ENCODE peak calls at places on chromosomes 6 and 20, in seven cellular contexts. One of them, this sample, is unnamed.

GRCh38 chr20:63219447-63219821 is 3.5 kb upstream of the YTHDF1 start:
- DNase-seq in A673: no peak
- DNase-seq in WERI-Rb-1: no peak
- DNase-seq in left ventricle myocardium inferior: no peak
- DNase-seq in MM.1S: no peak
- DNase-seq in esophagus muscularis mucosa: no peak
- DNase-seq in IMR-90: no peak
- DNase-seq in this sample: no peak

GRCh38 chr6:12782136-12782535 is 65.6 kb downstream of the PHACTR1 start:
- DNase-seq in left ventricle myocardium inferior: no peak
- DNase-seq in IMR-90: no peak
- DNase-seq in esophagus muscularis mucosa: no peak
- DNase-seq in WERI-Rb-1: no peak
- DNase-seq in MM.1S: no peak
- DNase-seq in A673: no peak
- DNase-seq in this sample: no peak

GRCh38 chr6:82866446-82866845 is 199.2 kb downstream of the UBE3D start:
- DNase-seq in IMR-90: no peak
- DNase-seq in MM.1S: no peak
- DNase-seq in esophagus muscularis mucosa: no peak
- DNase-seq in left ventricle myocardium inferior: no peak
- DNase-seq in A673: no peak
- DNase-seq in WERI-Rb-1: no peak
- DNase-seq in this sample: no peak

GRCh38 chr6:132054525-132054924 is 103.4 kb upstream of the CCN2 start:
- DNase-seq in MM.1S: no peak
- DNase-seq in left ventricle myocardium inferior: no peak
- DNase-seq in IMR-90: peak; percentile 90
- DNase-seq in A673: no peak
- DNase-seq in esophagus muscularis mucosa: no peak
- DNase-seq in WERI-Rb-1: no peak
- DNase-seq in this sample: no peak

GRCh38 chr6:3522561-3523287 is 65.9 kb upstream of the SLC22A23 start:
- DNase-seq in A673: no peak
- DNase-seq in IMR-90: peak; percentile 91
- DNase-seq in MM.1S: no peak
- DNase-seq in WERI-Rb-1: no peak
- DNase-seq in left ventricle myocardium inferior: no peak
- DNase-seq in esophagus muscularis mucosa: no peak
- DNase-seq in this sample: no peak

GRCh38 chr6:15327271-15327670 is 81.4 kb downstream of the JARID2 start:
- DNase-seq in IMR-90: no peak
- DNase-seq in MM.1S: no peak
- DNase-seq in A673: peak; percentile 62
- DNase-seq in left ventricle myocardium inferior: no peak
- DNase-seq in esophagus muscularis mucosa: no peak
- DNase-seq in WERI-Rb-1: peak; percentile 62
- DNase-seq in this sample: no peak

GRCh38 chr6:19024737-19025136 is 637.6 kb downstream of the RNF144B start:
- DNase-seq in MM.1S: no peak
- DNase-seq in esophagus muscularis mucosa: no peak
- DNase-seq in left ventricle myocardium inferior: no peak
- DNase-seq in WERI-Rb-1: peak; percentile 67
- DNase-seq in IMR-90: peak; percentile 15
- DNase-seq in A673: peak; percentile 70
- DNase-seq in this sample: peak; percentile 79

GRCh38 chr6:142902636-142903053 is 42.3 kb downstream of the HIVEP2 start:
- DNase-seq in left ventricle myocardium inferior: peak; percentile 46
- DNase-seq in IMR-90: peak; percentile 99
- DNase-seq in MM.1S: no peak
- DNase-seq in A673: no peak
- DNase-seq in esophagus muscularis mucosa: no peak
- DNase-seq in WERI-Rb-1: no peak
- DNase-seq in this sample: no peak

GRCh38 chr20:61933951-61934715 is 131.5 kb downstream of the TAF4 start:
- DNase-seq in WERI-Rb-1: peak; percentile 5
- DNase-seq in A673: no peak
- DNase-seq in IMR-90: no peak
- DNase-seq in left ventricle myocardium inferior: peak; percentile 5
- DNase-seq in esophagus muscularis mucosa: no peak
- DNase-seq in MM.1S: no peak
- DNase-seq in this sample: peak; percentile 83

GRCh38 chr20:48617481-48617880 is 210.3 kb downstream of the PREX1 start:
- DNase-seq in A673: no peak
- DNase-seq in MM.1S: no peak
- DNase-seq in IMR-90: no peak
- DNase-seq in WERI-Rb-1: no peak
- DNase-seq in left ventricle myocardium inferior: no peak
- DNase-seq in esophagus muscularis mucosa: no peak
- DNase-seq in this sample: no peak

GRCh38 chr20:11796041-11796440 is 121.7 kb upstream of the BTBD3 start:
- DNase-seq in MM.1S: no peak
- DNase-seq in A673: peak; percentile 52
- DNase-seq in WERI-Rb-1: no peak
- DNase-seq in IMR-90: peak; percentile 43
- DNase-seq in left ventricle myocardium inferior: no peak
- DNase-seq in esophagus muscularis mucosa: no peak
- DNase-seq in this sample: no peak

GRCh38 chr6:43544461-43544860 is 27.6 kb downstream of the POLR1C start:
- DNase-seq in left ventricle myocardium inferior: no peak
- DNase-seq in esophagus muscularis mucosa: no peak
- DNase-seq in MM.1S: no peak
- DNase-seq in A673: no peak
- DNase-seq in WERI-Rb-1: no peak
- DNase-seq in IMR-90: no peak
- DNase-seq in this sample: no peak

DNA sequence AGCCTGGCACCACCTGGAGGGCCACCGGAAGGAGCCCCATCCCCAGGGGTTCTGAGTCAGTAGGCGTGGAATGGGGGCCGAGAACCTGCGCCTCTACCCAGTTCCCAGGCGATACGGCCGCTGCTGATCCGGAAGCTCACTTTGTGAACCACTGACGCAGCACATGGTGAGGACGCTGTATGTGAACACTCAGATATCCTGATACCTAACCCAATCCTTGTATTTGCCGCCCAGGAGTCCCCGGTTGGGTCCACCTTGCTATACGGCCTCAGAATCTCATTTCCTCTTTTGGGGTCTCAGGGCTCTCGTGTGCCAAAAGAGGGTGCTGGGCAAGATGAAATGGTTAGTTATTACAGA is 649 bp upstream of the RAB5IF start:
- DNase-seq in WERI-Rb-1: no peak
- DNase-seq in A673: no peak
- DNase-seq in esophagus muscularis mucosa: no peak
- DNase-seq in MM.1S: peak; percentile 72
- DNase-seq in IMR-90: no peak
- DNase-seq in left ventricle myocardium inferior: peak; percentile 19
- DNase-seq in this sample: no peak
- H3K4me3 ChIP-seq in WERI-Rb-1: peak overlapping the region; percentile 22
- H3K4me3 ChIP-seq in A673: peak overlapping the region; percentile 95
- H3K4me3 ChIP-seq in esophagus muscularis mucosa: peak overlapping the region; percentile 98
- H3K4me3 ChIP-seq in MM.1S: peak overlapping the region; percentile 97
- H3K4me3 ChIP-seq in IMR-90: peak overlapping the region; percentile 27
- H3K4me3 ChIP-seq in left ventricle myocardium inferior: peak overlapping the region; percentile 84
- H3K4me3 ChIP-seq in this sample: peak overlapping the region; percentile 51

DNA sequence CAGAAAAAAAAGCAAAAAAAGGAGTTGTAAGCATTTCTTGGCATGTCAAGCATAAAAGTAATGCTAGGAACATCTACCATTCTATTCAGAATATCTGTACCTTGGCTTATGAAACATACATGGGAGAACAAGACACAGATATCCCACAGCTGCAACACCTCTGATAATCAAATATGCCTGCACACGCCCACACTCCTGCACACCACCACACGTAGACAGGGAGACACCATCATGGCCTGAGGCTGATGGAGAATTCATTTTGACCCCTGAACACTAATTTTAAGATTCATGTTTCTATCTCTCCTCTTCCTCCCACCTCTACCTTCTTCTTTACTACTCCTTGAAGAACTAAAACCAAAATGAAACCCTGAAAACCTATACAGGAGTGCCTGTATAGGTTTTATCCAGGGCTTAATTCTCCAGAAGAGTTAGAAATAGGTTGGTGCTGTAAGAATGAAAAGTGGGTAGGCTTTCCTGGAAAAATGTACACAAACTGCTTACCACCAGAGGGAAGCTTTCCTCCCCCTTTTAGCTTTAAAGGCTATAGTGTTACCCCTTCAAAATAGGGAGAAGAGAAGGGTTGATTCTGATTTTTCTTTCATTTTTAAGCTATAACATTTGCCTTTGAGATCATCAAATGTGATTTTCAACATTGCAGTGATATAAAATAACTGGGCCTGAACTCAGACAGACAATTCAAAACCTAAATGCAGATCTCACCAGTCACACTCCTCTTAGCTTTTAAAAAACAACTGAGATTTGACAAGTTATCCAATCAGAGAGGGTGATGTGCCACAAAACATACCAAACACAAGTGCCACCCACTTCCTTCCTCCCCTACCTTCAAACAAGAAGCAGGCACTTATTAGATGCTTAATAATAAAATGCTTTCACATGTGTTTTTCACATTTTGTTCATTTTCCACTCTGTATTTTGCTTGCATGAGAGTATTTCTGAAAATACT is 57.9 kb downstream of the ELOVL5 start:
- DNase-seq in MM.1S: no peak
- DNase-seq in left ventricle myocardium inferior: no peak
- DNase-seq in WERI-Rb-1: no peak
- DNase-seq in IMR-90: no peak
- DNase-seq in A673: no peak
- DNase-seq in esophagus muscularis mucosa: no peak
- DNase-seq in this sample: no peak
- TF ChIP-seq CTCF in MM.1S: no peak
- TF ChIP-seq CTCF in left ventricle myocardium inferior: no peak
- TF ChIP-seq CTCF in WERI-Rb-1: no peak
- TF ChIP-seq CTCF in IMR-90: peak; percentile 14
- TF ChIP-seq CTCF in A673: no peak
- TF ChIP-seq CTCF in esophagus muscularis mucosa: no peak
- TF ChIP-seq CTCF in this sample: peak; percentile 12

GRCh38 chr20:59723108-59723500 is 118.8 kb downstream of the PHACTR3 start:
- DNase-seq in A673: no peak
- DNase-seq in esophagus muscularis mucosa: no peak
- DNase-seq in IMR-90: no peak
- DNase-seq in WERI-Rb-1: no peak
- DNase-seq in left ventricle myocardium inferior: no peak
- DNase-seq in MM.1S: no peak
- DNase-seq in this sample: no peak
- H3K9me3 ChIP-seq in A673: no peaks in the 10 kb centered on the region
- H3K9me3 ChIP-seq in esophagus muscularis mucosa: no peaks in the 10 kb centered on the region
- H3K9me3 ChIP-seq in IMR-90: peaks cover 46% of the 10 kb centered on the region
- H3K9me3 ChIP-seq in WERI-Rb-1: no peaks in the 10 kb centered on the region
- H3K9me3 ChIP-seq in left ventricle myocardium inferior: no peaks in the 10 kb centered on the region
- H3K9me3 ChIP-seq in MM.1S: no peaks in the 10 kb centered on the region
- H3K9me3 ChIP-seq in this sample: peaks cover 25% of the 10 kb centered on the region

GRCh38 chr6:78492351-78493010 is 374.9 kb upstream of the IRAK1BP1 start:
- DNase-seq in MM.1S: no peak
- DNase-seq in left ventricle myocardium inferior: no peak
- DNase-seq in WERI-Rb-1: no peak
- DNase-seq in esophagus muscularis mucosa: no peak
- DNase-seq in IMR-90: peak; percentile 43
- DNase-seq in A673: no peak
- DNase-seq in this sample: no peak
- H3K4me3 ChIP-seq in MM.1S: no peak overlapping the region
- H3K4me3 ChIP-seq in left ventricle myocardium inferior: no peak overlapping the region
- H3K4me3 ChIP-seq in WERI-Rb-1: no peak overlapping the region
- H3K4me3 ChIP-seq in esophagus muscularis mucosa: no peak overlapping the region
- H3K4me3 ChIP-seq in IMR-90: no peak overlapping the region
- H3K4me3 ChIP-seq in A673: no peak overlapping the region
- H3K4me3 ChIP-seq in this sample: no peak overlapping the region

DNA sequence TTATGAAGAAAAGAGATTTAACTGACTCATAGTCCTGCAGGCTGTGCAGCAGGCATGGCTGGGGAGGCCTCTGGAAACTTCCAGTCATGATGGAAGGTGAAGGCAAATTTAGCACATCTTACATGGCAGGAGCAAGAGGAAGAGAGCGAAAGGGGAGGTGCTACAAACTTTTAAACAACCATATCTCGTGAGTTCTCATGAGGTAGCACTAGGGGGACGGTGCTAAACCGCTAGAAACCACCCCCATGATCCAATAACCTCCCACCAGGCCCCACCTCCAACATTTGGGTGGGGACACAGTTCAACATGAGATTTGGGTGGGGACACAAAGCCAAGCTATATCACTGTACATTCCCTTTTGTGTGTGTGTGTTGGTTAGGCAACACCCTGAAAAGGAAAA is 209.9 kb downstream of the TMEM242 start:
- DNase-seq in MM.1S: no peak
- DNase-seq in WERI-Rb-1: no peak
- DNase-seq in IMR-90: no peak
- DNase-seq in esophagus muscularis mucosa: no peak
- DNase-seq in A673: no peak
- DNase-seq in left ventricle myocardium inferior: no peak
- DNase-seq in this sample: no peak
- TF ChIP-seq CTCF in MM.1S: no peak
- TF ChIP-seq CTCF in WERI-Rb-1: no peak
- TF ChIP-seq CTCF in IMR-90: no peak
- TF ChIP-seq CTCF in esophagus muscularis mucosa: no peak
- TF ChIP-seq CTCF in A673: no peak
- TF ChIP-seq CTCF in left ventricle myocardium inferior: no peak
- TF ChIP-seq CTCF in this sample: no peak

GRCh38 chr6:135474362-135474761 is 23.2 kb downstream of the AHI1 start:
- DNase-seq in left ventricle myocardium inferior: no peak
- DNase-seq in esophagus muscularis mucosa: no peak
- DNase-seq in WERI-Rb-1: no peak
- DNase-seq in IMR-90: no peak
- DNase-seq in MM.1S: no peak
- DNase-seq in A673: no peak
- DNase-seq in this sample: no peak

GRCh38 chr6:135475292-135475886 is 22.2 kb downstream of the AHI1 start:
- DNase-seq in WERI-Rb-1: no peak
- DNase-seq in esophagus muscularis mucosa: no peak
- DNase-seq in left ventricle myocardium inferior: no peak
- DNase-seq in MM.1S: no peak
- DNase-seq in A673: peak; percentile 4
- DNase-seq in IMR-90: peak; percentile 73
- DNase-seq in this sample: peak; percentile 51

GRCh38 chr6:135481786-135482369 is 15.7 kb downstream of the AHI1 start:
- DNase-seq in MM.1S: peak; percentile 19
- DNase-seq in WERI-Rb-1: no peak
- DNase-seq in left ventricle myocardium inferior: no peak
- DNase-seq in esophagus muscularis mucosa: no peak
- DNase-seq in A673: peak; percentile 22
- DNase-seq in IMR-90: peak; percentile 19
- DNase-seq in this sample: no peak

GRCh38 chr6:135478626-135479025 is 18.9 kb downstream of the AHI1 start:
- DNase-seq in left ventricle myocardium inferior: no peak
- DNase-seq in MM.1S: no peak
- DNase-seq in A673: no peak
- DNase-seq in IMR-90: no peak
- DNase-seq in WERI-Rb-1: no peak
- DNase-seq in esophagus muscularis mucosa: no peak
- DNase-seq in this sample: no peak
- H3K9me3 ChIP-seq in left ventricle myocardium inferior: peaks cover 45% of the 10 kb centered on the region
- H3K9me3 ChIP-seq in MM.1S: no peaks in the 10 kb centered on the region
- H3K9me3 ChIP-seq in A673: peaks cover 43% of the 10 kb centered on the region
- H3K9me3 ChIP-seq in IMR-90: peaks cover 33% of the 10 kb centered on the region
- H3K9me3 ChIP-seq in WERI-Rb-1: peaks cover 9% of the 10 kb centered on the region
- H3K9me3 ChIP-seq in esophagus muscularis mucosa: peaks cover 25% of the 10 kb centered on the region
- H3K9me3 ChIP-seq in this sample: peaks cover 57% of the 10 kb centered on the region

This sample was measured in endodermal cell.